ENCODE peak calls at places on chromosomes 5 and 9, in eight cellular contexts. A is stimulated activated CD8-positive, alpha-beta memory T cell treated with anti-CD3 and anti-CD28 coated beads, Interleukin-15, amount 100 ng/mL, for 4 hours; L is activated CD4-positive, alpha-beta T cell treated with anti-CD3 and anti-CD28 coated beads, Interleukin-2, amount 50 U/mL, for 24 hours; U is activated CD8-positive, alpha-beta memory T cell treated with anti-CD3 and anti-CD28 coated beads for 24 hours; Y is EL; G is AG08395; P is GM10248; Z is left cardiac atrium. D is an unnamed sample.

GRCh38 chr5:142495561-142495960 is 170.7 kb upstream of the SPRY4 start:
- DNase-seq in A (no peak), L (no peak), U (no peak), Y (no peak), G (peak), P (no peak), Z (no peak), D (no peak)

GRCh38 chr5:68290260-68290674 is 74.7 kb downstream of the PIK3R1 start:
- DNase-seq in A (no peak), L (no peak), U (no peak), Y (peak), G (peak), P (no peak), Z (peak), D (peak)

GRCh38 chr9:86720893-86721698 is 226.2 kb downstream of the GAS1 start:
- DNase-seq in A (no peak), L (no peak), U (no peak), Y (peak), G (no peak), P (no peak), Z (peak), D (no peak)

GRCh38 chr9:136339173-136339957 is 12.0 kb downstream of the GPSM1 start:
- DNase-seq in A (no peak), L (no peak), U (no peak), Y (peak), G (peak), P (peak), Z (peak), D (peak)

GRCh38 chr9:99430301-99430700 is 208.2 kb downstream of the SEC61B start:
- DNase-seq in A (no peak), L (no peak), U (no peak), Y (peak), G (peak), P (no peak), Z (no peak), D (no peak)

GRCh38 chr5:33843579-33843978 is 48.2 kb downstream of the ADAMTS12 start:
- DNase-seq in A (no peak), L (no peak), U (no peak), Y (peak), G (no peak), P (no peak), Z (no peak), D (no peak)

GRCh38 chr5:59789197-59789596 is 104.3 kb downstream of the PDE4D start:
- DNase-seq in A (no peak), L (no peak), U (no peak), Y (no peak), G (no peak), P (no peak), Z (no peak), D (no peak)

GRCh38 chr9:29691758-29692407 is 2118.6 kb upstream of the C9orf72 start:
- DNase-seq in A (no peak), L (no peak), U (no peak), Y (peak), G (no peak), P (peak), Z (no peak), D (no peak)

GRCh38 chr9:123401879-123402513 is 46.0 kb downstream of the CRB2 start:
- DNase-seq in A (no peak), L (no peak), U (no peak), Y (peak), G (peak), P (peak), Z (no peak), D (no peak)

D was measured in left ventricle myocardium inferior.